ENCODE peak calls at places on chromosomes 13 and 19, in four cellular contexts. One of them, this sample, is unnamed.

GRCh38 chr19:38326591-38326990 is 6.9 kb downstream of the KCNK6 start:
- DNase-seq in occipital lobe: no peak
- DNase-seq in body of pancreas: no peak
- DNase-seq in T47D: no peak
- DNase-seq in this sample: no peak

GRCh38 chr19:3065675-3066357 is 3.5 kb upstream of the TLE5 start:
- DNase-seq in occipital lobe: no peak
- DNase-seq in body of pancreas: peak
- DNase-seq in T47D: no peak
- DNase-seq in this sample: no peak

GRCh38 chr19:22919946-22920345 is 83.0 kb downstream of the ZNF728 start:
- DNase-seq in occipital lobe: no peak
- DNase-seq in body of pancreas: no peak
- DNase-seq in T47D: no peak
- DNase-seq in this sample: no peak

GRCh38 chr19:49295208-49295880 is 29.6 kb downstream of the SLC6A16 start:
- DNase-seq in occipital lobe: no peak
- DNase-seq in body of pancreas: no peak
- DNase-seq in T47D: no peak
- DNase-seq in this sample: no peak

GRCh38 chr19:12665281-12665573 is 1.3 kb downstream of the MAN2B1 start:
- DNase-seq in occipital lobe: no peak
- DNase-seq in body of pancreas: no peak
- DNase-seq in T47D: no peak
- DNase-seq in this sample: no peak

GRCh38 chr13:110347088-110347487 is 40.0 kb downstream of the COL4A2 start:
- DNase-seq in occipital lobe: no peak
- DNase-seq in body of pancreas: no peak
- DNase-seq in T47D: no peak
- DNase-seq in this sample: no peak

GRCh38 chr19:45823182-45823581 is 8.1 kb upstream of the RSPH6A start:
- DNase-seq in occipital lobe: no peak
- DNase-seq in body of pancreas: no peak
- DNase-seq in T47D: no peak
- DNase-seq in this sample: no peak

GRCh38 chr19:42352216-42352892 is 26.9 kb downstream of the MEGF8 start:
- DNase-seq in occipital lobe: peak
- DNase-seq in body of pancreas: no peak
- DNase-seq in T47D: peak
- DNase-seq in this sample: peak

GRCh38 chr13:98363326-98363725 is 186.3 kb upstream of the RNF113B start:
- DNase-seq in occipital lobe: no peak
- DNase-seq in body of pancreas: no peak
- DNase-seq in T47D: no peak
- DNase-seq in this sample: no peak

GRCh38 chr13:51550151-51550550 is 34.1 kb upstream of the WDFY2 start:
- DNase-seq in occipital lobe: no peak
- DNase-seq in body of pancreas: no peak
- DNase-seq in T47D: no peak
- DNase-seq in this sample: no peak

GRCh38 chr19:6047256-6047655 is 63.0 kb downstream of the RFX2 start:
- DNase-seq in occipital lobe: no peak
- DNase-seq in body of pancreas: no peak
- DNase-seq in T47D: no peak
- DNase-seq in this sample: no peak

GRCh38 chr19:54319049-54319448 is 6.1 kb upstream of the LILRA5 start:
- DNase-seq in occipital lobe: no peak
- DNase-seq in body of pancreas: no peak
- DNase-seq in T47D: no peak
- DNase-seq in this sample: no peak

GRCh38 chr13:48175200-48175599 is 57.8 kb upstream of the ITM2B start:
- DNase-seq in occipital lobe: no peak
- DNase-seq in body of pancreas: no peak
- DNase-seq in T47D: no peak
- DNase-seq in this sample: no peak

GRCh38 chr19:1252221-1252817 is 3.9 kb downstream of the MIDN start:
- DNase-seq in occipital lobe: peak
- DNase-seq in body of pancreas: peak
- DNase-seq in T47D: peak
- DNase-seq in this sample: peak

GRCh38 chr13:50549221-50549942 is 294.1 kb downstream of the DLEU7 start:
- DNase-seq in occipital lobe: no peak
- DNase-seq in body of pancreas: no peak
- DNase-seq in T47D: no peak
- DNase-seq in this sample: no peak

GRCh38 chr19:16252459-16253205 is 54.9 kb downstream of the AP1M1 start:
- DNase-seq in occipital lobe: no peak
- DNase-seq in body of pancreas: peak
- DNase-seq in T47D: no peak
- DNase-seq in this sample: no peak

GRCh38 chr19:5138606-5139594 is 170.0 kb downstream of the KDM4B start:
- DNase-seq in occipital lobe: no peak
- DNase-seq in body of pancreas: peak
- DNase-seq in T47D: no peak
- DNase-seq in this sample: no peak

GRCh38 chr19:1773173-1773572 is 19.9 kb downstream of the ONECUT3 start:
- DNase-seq in occipital lobe: no peak
- DNase-seq in body of pancreas: no peak
- DNase-seq in T47D: no peak
- DNase-seq in this sample: no peak

GRCh38 chr19:46786236-46787039 is 2.0 kb downstream of the SLC1A5 start:
- DNase-seq in occipital lobe: no peak
- DNase-seq in body of pancreas: peak
- DNase-seq in T47D: peak
- DNase-seq in this sample: peak

GRCh38 chr19:39078436-39079200 is 5.5 kb upstream of the ACP7 start:
- DNase-seq in occipital lobe: peak
- DNase-seq in body of pancreas: no peak
- DNase-seq in T47D: no peak
- DNase-seq in this sample: peak

GRCh38 chr19:44644391-44645016 is 794 bp downstream of the PVR start:
- DNase-seq in occipital lobe: no peak
- DNase-seq in body of pancreas: peak
- DNase-seq in T47D: peak
- DNase-seq in this sample: no peak

GRCh38 chr19:13476071-13476470 is 30.2 kb downstream of the CACNA1A start:
- DNase-seq in occipital lobe: no peak
- DNase-seq in body of pancreas: no peak
- DNase-seq in T47D: no peak
- DNase-seq in this sample: no peak

GRCh38 chr13:32175307-32175706 is 139.9 kb downstream of the ZAR1L start:
- DNase-seq in occipital lobe: no peak
- DNase-seq in body of pancreas: no peak
- DNase-seq in T47D: no peak
- DNase-seq in this sample: no peak

GRCh38 chr13:32117696-32118095 is 86.1 kb downstream of the FRY start:
- DNase-seq in occipital lobe: no peak
- DNase-seq in body of pancreas: peak
- DNase-seq in T47D: peak
- DNase-seq in this sample: no peak

GRCh38 chr19:30036154-30037129 is 94.4 kb downstream of the URI1 start:
- DNase-seq in occipital lobe: no peak
- DNase-seq in body of pancreas: no peak
- DNase-seq in T47D: no peak
- DNase-seq in this sample: no peak

GRCh38 chr13:55439450-55439849 is 1701.3 kb upstream of the PRR20A start:
- DNase-seq in occipital lobe: no peak
- DNase-seq in body of pancreas: no peak
- DNase-seq in T47D: peak
- DNase-seq in this sample: no peak

GRCh38 chr13:28819748-28820098 is 416 bp upstream of the MTUS2 start:
- DNase-seq in occipital lobe: peak
- DNase-seq in body of pancreas: peak
- DNase-seq in T47D: peak
- DNase-seq in this sample: no peak

GRCh38 chr13:114155923-114156883 is 22.9 kb upstream of the CFAP97D2 start:
- DNase-seq in occipital lobe: no peak
- DNase-seq in body of pancreas: no peak
- DNase-seq in T47D: no peak
- DNase-seq in this sample: no peak

GRCh38 chr13:26377038-26377437 is 123.1 kb downstream of the CDK8 start:
- DNase-seq in occipital lobe: no peak
- DNase-seq in body of pancreas: peak
- DNase-seq in T47D: peak
- DNase-seq in this sample: no peak

GRCh38 chr19:4504297-4504701 is 14.0 kb downstream of the PLIN4 start:
- DNase-seq in occipital lobe: no peak
- DNase-seq in body of pancreas: no peak
- DNase-seq in T47D: no peak
- DNase-seq in this sample: peak

GRCh38 chr19:49701271-49701786 is 10.4 kb downstream of the CPT1C start:
- DNase-seq in occipital lobe: no peak
- DNase-seq in body of pancreas: no peak
- DNase-seq in T47D: no peak
- DNase-seq in this sample: no peak

GRCh38 chr13:81283062-81283461 is 942.1 kb upstream of the SPRY2 start:
- DNase-seq in occipital lobe: no peak
- DNase-seq in body of pancreas: no peak
- DNase-seq in T47D: no peak
- DNase-seq in this sample: no peak

GRCh38 chr19:38264486-38265212 is at the start of gene SPINT2:
- DNase-seq in occipital lobe: peak
- DNase-seq in body of pancreas: peak
- DNase-seq in T47D: no peak
- DNase-seq in this sample: no peak

GRCh38 chr19:34189917-34190425 is 17.7 kb downstream of the LSM14A start:
- DNase-seq in occipital lobe: no peak
- DNase-seq in body of pancreas: no peak
- DNase-seq in T47D: no peak
- DNase-seq in this sample: no peak

GRCh38 chr19:23996549-23996948 is 81.9 kb downstream of the ZNF726 start:
- DNase-seq in occipital lobe: no peak
- DNase-seq in body of pancreas: no peak
- DNase-seq in T47D: peak
- DNase-seq in this sample: no peak

GRCh38 chr19:18194554-18195238 is 1.7 kb downstream of the MPV17L2 start:
- DNase-seq in occipital lobe: no peak
- DNase-seq in body of pancreas: peak
- DNase-seq in T47D: peak
- DNase-seq in this sample: no peak

GRCh38 chr13:35260316-35260715 is 216.2 kb downstream of the MAB21L1 start:
- DNase-seq in occipital lobe: no peak
- DNase-seq in body of pancreas: no peak
- DNase-seq in T47D: no peak
- DNase-seq in this sample: no peak

GRCh38 chr13:50104493-50104892 is 89.2 kb downstream of the KCNRG start:
- DNase-seq in occipital lobe: no peak
- DNase-seq in body of pancreas: no peak
- DNase-seq in T47D: no peak
- DNase-seq in this sample: no peak

This sample was measured in caudate nucleus.